ENCODE peak calls at places on chromosomes 11 and 22, in eight cellular contexts. X is GM12878, A is stomach, Q is transverse colon, G is prostate gland, F is HCT116, P is sigmoid colon, Z is K562. H is an unnamed sample. For H3K9me3, the result is how much of the 10 kb centered on the place peaks cover.

GRCh38 chr11:86638673-86639072 is 33.7 kb downstream of the ME3 start:
- DNase-seq in A (no peak), G (no peak), F (no peak), Q (no peak), P (no peak), Z (no peak), X (no peak), H (no peak)

GRCh38 chr11:83079820-83080219 is 8.1 kb upstream of the RAB30 start:
- DNase-seq in A (no peak), Z (no peak), G (no peak), F (no peak), P (no peak), Q (no peak), X (no peak), H (no peak)

GRCh38 chr11:66317322-66317765 is 500 bp upstream of the CD248 start:
- DNase-seq in X (no peak), G (no peak), F (no peak), P (peak), Z (no peak), Q (no peak), A (no peak), H (no peak)

GRCh38 chr11:84675631-84676030 is 951.5 kb downstream of the DLG2 start:
- DNase-seq in X (no peak), G (no peak), P (no peak), A (no peak), Q (no peak), Z (no peak), F (no peak), H (no peak)

GRCh38 chr11:115872418-115872817 is 368.2 kb upstream of the CADM1 start:
- DNase-seq in F (no peak), Z (no peak), Q (no peak), A (no peak), P (no peak), X (no peak), G (no peak), H (no peak)

GRCh38 chr11:6568191-6568918 is 35.1 kb downstream of the RRP8 start:
- DNase-seq in F (no peak), G (no peak), X (no peak), Z (peak), Q (no peak), A (peak), P (peak), H (no peak)

GRCh38 chr11:65651589-65652510 is 10.9 kb downstream of the RELA start:
- DNase-seq in P (peak), G (peak), Q (peak), F (no peak), X (no peak), Z (peak), A (peak), H (no peak)

GRCh38 chr11:109037856-109038780 is 373.2 kb downstream of the DDX10 start:
- DNase-seq in Q (no peak), X (no peak), P (no peak), F (no peak), A (no peak), Z (no peak), G (no peak), H (no peak)

GRCh38 chr11:130602700-130603584 is 154.5 kb downstream of the ADAMTS15 start:
- DNase-seq in F (no peak), A (no peak), G (no peak), P (no peak), Q (no peak), Z (no peak), X (no peak), H (no peak)

GRCh38 chr11:110730773-110731172 is 18.5 kb upstream of the ARHGAP20 start:
- DNase-seq in Z (no peak), F (no peak), P (no peak), G (no peak), X (no peak), Q (no peak), A (no peak), H (no peak)

GRCh38 chr11:61948505-61948904 is 1.6 kb upstream of the BEST1 start:
- DNase-seq in G (no peak), Q (no peak), A (no peak), P (peak), X (no peak), Z (no peak), F (no peak), H (no peak)

GRCh38 chr22:23526588-23527315 is 53.3 kb downstream of the IGLL1 start:
- DNase-seq in F (no peak), Z (no peak), X (no peak), P (no peak), A (no peak), G (peak), Q (no peak), H (no peak)

GRCh38 chr11:74685905-74686304 is 45.3 kb downstream of the CHRDL2 start:
- DNase-seq in A (no peak), F (no peak), G (no peak), Q (peak), X (no peak), P (peak), Z (no peak), H (no peak)

GRCh38 chr11:46265764-46266163 is 11.7 kb upstream of the CREB3L1 start:
- DNase-seq in F (no peak), P (no peak), A (no peak), Z (no peak), G (no peak), X (peak), Q (no peak), H (no peak)

GRCh38 chr22:37896181-37896592 is 9.9 kb upstream of the MICALL1 start:
- DNase-seq in G (peak), F (no peak), Q (peak), P (no peak), X (peak), Z (no peak), A (peak), H (no peak)

GRCh38 chr11:65915821-65916251 is 3.0 kb downstream of the C11orf68 start:
- DNase-seq in Z (no peak), P (peak), Q (peak), X (no peak), A (peak), G (peak), F (peak), H (peak)

GRCh38 chr11:45906965-45907591 is at the start of gene FREY1:
- DNase-seq in Q (no peak), X (no peak), F (no peak), P (no peak), G (no peak), A (no peak), Z (no peak), H (no peak)

GRCh38 chr11:60169264-60169915 is 13.5 kb downstream of the MS4A6A start:
- DNase-seq in X (no peak), Z (no peak), P (no peak), F (peak), G (no peak), Q (peak), A (peak), H (no peak)

GRCh38 chr11:3840870-3841425 is at the start of gene RHOG:
- DNase-seq in P (peak), Q (peak), Z (peak), X (no peak), A (peak), F (no peak), G (peak), H (no peak)
- TF ChIP-seq POLR2AphosphoS5 in P (peak), Q (peak), Z (peak), X (no peak), A (peak), F (peak), G (no peak), H (no peak)

DNA sequence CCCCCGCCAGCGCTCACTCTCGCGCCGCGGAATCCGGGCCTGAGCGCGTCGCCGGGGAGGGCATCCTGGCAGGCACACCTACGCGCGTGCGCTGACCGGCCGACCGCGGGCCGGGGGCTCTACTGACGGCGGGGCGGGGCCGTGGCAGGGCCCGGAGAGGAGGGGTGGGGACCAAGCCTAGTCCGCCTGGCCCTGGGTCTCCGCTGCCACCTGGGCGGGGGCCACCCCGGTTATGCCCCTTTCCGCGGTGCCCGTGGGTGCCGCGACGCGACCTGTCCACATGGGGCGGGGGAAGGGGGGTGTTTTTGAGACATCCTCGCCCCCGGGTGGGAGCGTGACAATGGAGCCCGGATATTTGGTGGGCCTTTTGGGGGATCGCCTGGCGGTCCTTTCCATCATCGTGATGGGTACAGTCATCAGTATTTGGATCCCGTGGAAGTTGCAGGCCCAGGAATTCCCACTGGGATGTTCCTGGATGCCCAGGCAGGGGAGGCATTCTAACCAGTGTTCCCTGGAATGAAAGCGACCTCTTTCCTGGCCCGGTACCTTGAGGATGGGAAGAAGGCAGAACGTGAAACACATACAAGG is 2.2 kb downstream of the NCAM1 start:
- DNase-seq in P (no peak), G (no peak), Q (no peak), A (no peak), X (no peak), Z (no peak), F (no peak), H (no peak)
- H3K4me3 ChIP-seq in P (peak), G (peak), Q (peak), A (peak), X (no peak), Z (no peak), F (no peak), H (peak)

GRCh38 chr11:2314525-2315394 is 12.9 kb downstream of the TSPAN32 start:
- DNase-seq in A (peak), Z (peak), G (peak), Q (peak), P (peak), X (no peak), F (no peak), H (no peak)

GRCh38 chr11:2311456-2312201 is 9.8 kb downstream of the TSPAN32 start:
- DNase-seq in Z (no peak), Q (no peak), G (no peak), X (no peak), A (no peak), F (no peak), P (no peak), H (no peak)

GRCh38 chr11:2314136-2314524 is 12.3 kb downstream of the TSPAN32 start:
- DNase-seq in X (no peak), F (no peak), G (no peak), P (no peak), Z (no peak), Q (no peak), A (no peak), H (no peak)

GRCh38 chr11:2312232-2313042 is 10.6 kb downstream of the TSPAN32 start:
- DNase-seq in F (no peak), G (no peak), Z (no peak), A (no peak), Q (no peak), X (no peak), P (peak), H (no peak)

DNA sequence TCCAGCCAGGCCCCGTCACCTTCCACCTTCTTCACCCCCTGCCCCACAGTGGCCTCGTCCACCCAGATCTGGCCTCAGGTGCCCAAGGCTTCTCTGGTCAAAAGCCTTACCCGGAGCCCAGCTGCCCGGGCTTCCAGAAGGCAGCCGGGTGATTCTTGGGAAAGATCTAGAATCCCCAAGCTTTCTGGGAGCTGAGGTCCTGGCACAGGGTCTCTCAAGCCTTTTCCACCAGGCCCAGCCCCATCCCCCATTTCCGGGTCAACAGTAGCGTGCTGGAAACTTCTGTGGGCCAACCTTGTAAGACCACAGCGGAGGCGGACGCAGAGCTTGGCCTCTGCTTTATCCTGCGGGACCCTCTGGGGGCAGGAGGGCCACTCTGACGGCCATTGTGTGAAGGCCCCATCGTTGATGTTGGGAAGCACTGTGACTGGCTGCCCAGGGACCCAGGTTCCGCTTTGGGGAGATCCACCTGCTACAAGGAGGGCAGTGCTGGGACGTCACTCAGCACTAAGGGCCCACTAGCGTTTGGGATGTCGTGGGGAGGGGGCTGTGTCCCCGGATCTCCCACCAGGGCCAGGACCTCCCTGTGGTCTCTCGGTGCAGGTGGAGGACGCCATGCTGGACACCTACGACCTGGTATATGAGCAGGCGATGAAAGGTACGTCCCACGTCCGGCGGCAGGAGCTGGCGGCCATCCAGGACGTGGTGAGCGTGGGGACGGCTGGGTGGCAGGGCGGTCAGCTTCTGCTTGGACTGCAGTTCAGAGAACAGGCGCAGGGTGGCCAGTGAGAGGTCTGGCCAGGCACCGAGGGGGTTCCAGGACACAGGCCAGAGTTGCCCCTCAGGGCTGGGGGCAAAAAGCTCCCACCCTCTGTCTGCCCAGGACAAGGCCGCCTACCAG is 11.5 kb downstream of the TSPAN32 start:
- DNase-seq in G (no peak), Q (peak), X (no peak), A (no peak), P (peak), F (no peak), Z (peak), H (no peak)
- H3K9me3 ChIP-seq in G (under half), Q (under half), X (under half), A (under half), P (under half), F (under half), Z (under half), H (under half)

GRCh38 chr22:48703265-48703941 is 1124.3 kb downstream of the BRD1 start:
- DNase-seq in F (no peak), P (no peak), Q (no peak), G (no peak), A (no peak), Z (no peak), X (no peak), H (no peak)

GRCh38 chr22:48704335-48704734 is 1123.3 kb downstream of the BRD1 start:
- DNase-seq in P (peak), A (no peak), Z (no peak), Q (no peak), X (no peak), G (no peak), F (no peak), H (no peak)

GRCh38 chr22:48701296-48702030 is 1126.2 kb downstream of the BRD1 start:
- DNase-seq in X (no peak), G (no peak), P (no peak), F (no peak), A (no peak), Z (no peak), Q (no peak), H (no peak)

GRCh38 chr22:48700566-48701295 is 1126.9 kb downstream of the BRD1 start:
- DNase-seq in X (no peak), Z (no peak), Q (no peak), G (no peak), F (no peak), A (no peak), P (no peak), H (no peak)

GRCh38 chr22:48702573-48703264 is 1125.0 kb downstream of the BRD1 start:
- DNase-seq in F (no peak), P (peak), A (peak), X (no peak), G (no peak), Q (no peak), Z (no peak), H (no peak)
- TF ChIP-seq POLR2AphosphoS5 in F (no peak), P (peak), A (no peak), X (no peak), G (no peak), Q (no peak), Z (no peak), H (no peak)

GRCh38 chr11:101185985-101186384 is 56.4 kb upstream of the PGR start:
- DNase-seq in P (no peak), A (no peak), F (no peak), G (no peak), Q (no peak), X (no peak), Z (no peak), H (no peak)

GRCh38 chr11:101188801-101189200 is 59.2 kb upstream of the PGR start:
- DNase-seq in G (no peak), A (no peak), Q (no peak), P (no peak), X (no peak), Z (no peak), F (no peak), H (no peak)

GRCh38 chr11:101188173-101188572 is 58.6 kb upstream of the PGR start:
- DNase-seq in Z (no peak), F (no peak), Q (no peak), A (no peak), P (no peak), G (no peak), X (no peak), H (no peak)

GRCh38 chr11:101187748-101188147 is 58.1 kb upstream of the PGR start:
- DNase-seq in G (no peak), A (peak), Z (no peak), X (no peak), Q (no peak), P (no peak), F (no peak), H (no peak)
- H3K4me3 ChIP-seq in G (no peak), A (no peak), Z (no peak), X (no peak), Q (no peak), P (no peak), F (no peak), H (no peak)

DNA sequence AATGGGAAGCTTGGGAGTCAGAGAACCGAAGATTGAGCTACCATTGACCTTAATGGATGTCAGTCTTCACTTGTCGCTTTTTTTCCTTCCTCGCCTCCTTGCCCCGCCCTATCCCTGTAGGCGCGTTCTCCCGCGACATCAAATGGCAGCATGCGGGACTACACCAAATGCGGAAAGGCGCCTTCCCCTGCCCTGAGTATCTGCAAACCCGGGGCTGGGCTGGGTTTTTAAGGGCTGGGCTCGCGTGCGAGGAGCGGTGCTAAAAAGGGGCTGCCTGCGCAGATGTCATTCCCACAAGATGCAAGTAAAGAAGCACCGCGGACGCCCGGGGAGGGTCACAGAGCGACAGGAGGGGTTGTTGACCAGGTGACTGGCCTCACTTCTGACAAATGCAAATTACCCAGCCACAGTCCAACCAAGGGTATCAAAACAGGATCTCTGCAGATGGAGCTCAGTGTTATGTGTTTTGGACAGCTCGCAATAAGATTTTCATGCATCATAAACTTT is 4.7 kb upstream of the FAM111B start:
- DNase-seq in F (no peak), Q (peak), A (peak), G (peak), Z (peak), X (peak), P (peak), H (no peak)
- H3K9me3 ChIP-seq in F (under half), Q (under half), A (under half), G (under half), Z (under half), X (under half), P (under half), H (under half)

GRCh38 chr11:44861829-44862545 is 88.7 kb downstream of the TP53I11 start:
- DNase-seq in A (peak), F (peak), P (peak), X (peak), Z (peak), Q (peak), G (no peak), H (no peak)
- TF ChIP-seq POLR2AphosphoS5 in A (peak), F (no peak), P (peak), X (no peak), Z (no peak), Q (no peak), G (peak), H (peak)

DNA sequence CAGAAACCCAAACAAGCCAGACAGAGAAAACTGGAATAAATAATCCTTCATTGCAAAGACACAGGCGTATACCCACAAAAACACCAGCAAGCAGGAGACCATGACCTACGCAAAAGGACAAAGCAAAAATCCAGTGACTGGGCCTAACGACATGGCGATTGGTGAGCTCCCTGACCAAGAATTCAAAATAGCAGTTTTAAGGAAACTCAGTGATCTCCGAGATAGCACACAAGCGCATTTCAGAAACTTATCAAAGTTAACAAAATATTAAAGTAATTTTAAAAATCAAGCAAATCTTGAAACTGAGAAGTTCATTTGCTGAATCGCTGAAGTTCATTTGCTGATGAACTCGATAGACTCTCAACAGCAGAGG is 27.6 kb downstream of the DBX1 start:
- DNase-seq in Z (no peak), Q (no peak), G (no peak), F (no peak), P (no peak), A (no peak), X (no peak), H (no peak)
- H3K4me3 ChIP-seq in Z (no peak), Q (peak), G (no peak), F (no peak), P (no peak), A (peak), X (no peak), H (peak)

DNA sequence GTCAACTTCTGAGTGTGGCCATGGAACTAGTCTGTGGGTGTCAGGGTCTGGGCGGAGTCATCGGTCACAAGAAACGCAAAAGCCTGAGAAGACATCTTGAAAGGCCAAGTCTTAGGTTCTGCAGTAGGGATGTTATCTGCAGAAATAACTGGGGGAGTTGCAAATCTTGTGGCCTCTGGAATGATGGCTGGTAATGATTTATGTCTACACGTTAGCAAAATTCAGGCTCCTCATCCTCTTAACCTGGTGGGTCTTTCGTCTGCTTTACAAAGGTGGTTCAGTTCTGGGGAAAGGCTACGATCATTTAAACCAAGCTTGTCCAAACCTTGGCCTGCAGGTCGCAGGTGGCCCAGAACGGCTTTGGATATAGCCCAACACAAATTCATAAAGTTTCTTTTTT is 7.4 kb upstream of the CYB5R3 start:
- DNase-seq in X (no peak), A (no peak), Q (no peak), Z (no peak), F (no peak), P (no peak), G (no peak), H (no peak)
- H3K9me3 ChIP-seq in X (under half), A (under half), Q (under half), Z (under half), F (under half), P (under half), G (under half), H (under half)

H was measured in vagina.